ENCODE peak calls at places on chromosome 16, in ten cellular contexts. One of them, this sample, is unnamed.
A peak's percentile ranks its signal among the peaks of the same experiment; 100 is the strongest.

GRCh38 chr16:85328665-85329058 is 216.4 kb upstream of the CIBAR2 start:
- DNase-seq in AG04450: no peak
- DNase-seq in neural progenitor cell: peak; percentile 95
- DNase-seq in gastrocnemius medialis: no peak
- DNase-seq in CD4-positive, alpha-beta T cell: no peak
- DNase-seq in psoas muscle: no peak
- DNase-seq in ovary: no peak
- DNase-seq in fibroblast of lung: no peak
- DNase-seq in lung: no peak
- DNase-seq in IMR-90: no peak
- DNase-seq in this sample: peak; percentile 93

GRCh38 chr16:59192551-59193199 is 458.6 kb upstream of the GOT2 start:
- DNase-seq in AG04450: no peak
- DNase-seq in neural progenitor cell: peak; percentile 63
- DNase-seq in gastrocnemius medialis: no peak
- DNase-seq in CD4-positive, alpha-beta T cell: no peak
- DNase-seq in psoas muscle: no peak
- DNase-seq in ovary: no peak
- DNase-seq in fibroblast of lung: peak; percentile 19
- DNase-seq in lung: no peak
- DNase-seq in IMR-90: peak; percentile 11
- DNase-seq in this sample: peak; percentile 68

GRCh38 chr16:19393226-19394074 is 24.2 kb upstream of the TMC5 start:
- DNase-seq in AG04450: no peak
- DNase-seq in neural progenitor cell: peak; percentile 55
- DNase-seq in gastrocnemius medialis: no peak
- DNase-seq in CD4-positive, alpha-beta T cell: no peak
- DNase-seq in psoas muscle: no peak
- DNase-seq in ovary: no peak
- DNase-seq in fibroblast of lung: peak; percentile 87
- DNase-seq in lung: peak; percentile 71
- DNase-seq in IMR-90: peak; percentile 23
- DNase-seq in this sample: no peak

GRCh38 chr16:12271006-12271405 is 294.5 kb downstream of the SNX29 start:
- DNase-seq in AG04450: no peak
- DNase-seq in neural progenitor cell: peak; percentile 75
- DNase-seq in gastrocnemius medialis: no peak
- DNase-seq in CD4-positive, alpha-beta T cell: no peak
- DNase-seq in psoas muscle: no peak
- DNase-seq in ovary: no peak
- DNase-seq in fibroblast of lung: peak; percentile 48
- DNase-seq in lung: no peak
- DNase-seq in IMR-90: peak; percentile 32
- DNase-seq in this sample: peak; percentile 69

GRCh38 chr16:19578378-19578851 is 22.9 kb downstream of the VPS35L start:
- DNase-seq in AG04450: no peak
- DNase-seq in neural progenitor cell: peak; percentile 32
- DNase-seq in gastrocnemius medialis: no peak
- DNase-seq in CD4-positive, alpha-beta T cell: no peak
- DNase-seq in psoas muscle: no peak
- DNase-seq in ovary: no peak
- DNase-seq in fibroblast of lung: peak; percentile 82
- DNase-seq in lung: no peak
- DNase-seq in IMR-90: no peak
- DNase-seq in this sample: no peak

GRCh38 chr16:11234884-11235702 is 20.9 kb downstream of the SOCS1 start:
- DNase-seq in AG04450: no peak
- DNase-seq in neural progenitor cell: no peak
- DNase-seq in gastrocnemius medialis: no peak
- DNase-seq in CD4-positive, alpha-beta T cell: no peak
- DNase-seq in psoas muscle: no peak
- DNase-seq in ovary: no peak
- DNase-seq in fibroblast of lung: no peak
- DNase-seq in lung: no peak
- DNase-seq in IMR-90: peak; percentile 24
- DNase-seq in this sample: no peak

GRCh38 chr16:74999683-75000480 is 1.1 kb downstream of the ZNRF1 start:
- DNase-seq in AG04450: no peak
- DNase-seq in neural progenitor cell: peak; percentile 58
- DNase-seq in gastrocnemius medialis: peak; percentile 8
- DNase-seq in CD4-positive, alpha-beta T cell: peak; percentile 73
- DNase-seq in psoas muscle: peak; percentile 37
- DNase-seq in ovary: peak; percentile 62
- DNase-seq in fibroblast of lung: peak; percentile 57
- DNase-seq in lung: peak; percentile 49
- DNase-seq in IMR-90: no peak
- DNase-seq in this sample: peak; percentile 76

GRCh38 chr16:64952177-64952576 is 169.7 kb downstream of the CDH11 start:
- DNase-seq in AG04450: peak; percentile 75
- DNase-seq in neural progenitor cell: no peak
- DNase-seq in gastrocnemius medialis: no peak
- DNase-seq in CD4-positive, alpha-beta T cell: no peak
- DNase-seq in psoas muscle: no peak
- DNase-seq in ovary: no peak
- DNase-seq in fibroblast of lung: peak; percentile 94
- DNase-seq in lung: no peak
- DNase-seq in IMR-90: peak; percentile 97
- DNase-seq in this sample: no peak

GRCh38 chr16:89821438-89822187 is 5.2 kb upstream of the FANCA start:
- DNase-seq in AG04450: no peak
- DNase-seq in neural progenitor cell: no peak
- DNase-seq in gastrocnemius medialis: no peak
- DNase-seq in CD4-positive, alpha-beta T cell: no peak
- DNase-seq in psoas muscle: no peak
- DNase-seq in ovary: no peak
- DNase-seq in fibroblast of lung: no peak
- DNase-seq in lung: no peak
- DNase-seq in IMR-90: no peak
- DNase-seq in this sample: no peak

GRCh38 chr16:3548859-3549258 is 28.3 kb downstream of the NLRC3 start:
- DNase-seq in AG04450: no peak
- DNase-seq in neural progenitor cell: no peak
- DNase-seq in gastrocnemius medialis: no peak
- DNase-seq in CD4-positive, alpha-beta T cell: no peak
- DNase-seq in psoas muscle: no peak
- DNase-seq in ovary: no peak
- DNase-seq in fibroblast of lung: no peak
- DNase-seq in lung: no peak
- DNase-seq in IMR-90: no peak
- DNase-seq in this sample: no peak

GRCh38 chr16:67552476-67552875 is 9.8 kb upstream of the CTCF start:
- DNase-seq in AG04450: no peak
- DNase-seq in neural progenitor cell: no peak
- DNase-seq in gastrocnemius medialis: no peak
- DNase-seq in CD4-positive, alpha-beta T cell: no peak
- DNase-seq in psoas muscle: no peak
- DNase-seq in ovary: peak; percentile 56
- DNase-seq in fibroblast of lung: no peak
- DNase-seq in lung: no peak
- DNase-seq in IMR-90: no peak
- DNase-seq in this sample: no peak

GRCh38 chr16:80569440-80570105 is 28.8 kb downstream of the DYNLRB2 start:
- DNase-seq in AG04450: no peak
- DNase-seq in neural progenitor cell: no peak
- DNase-seq in gastrocnemius medialis: no peak
- DNase-seq in CD4-positive, alpha-beta T cell: peak; percentile 57
- DNase-seq in psoas muscle: no peak
- DNase-seq in ovary: no peak
- DNase-seq in fibroblast of lung: peak; percentile 93
- DNase-seq in lung: no peak
- DNase-seq in IMR-90: peak; percentile 46
- DNase-seq in this sample: no peak

GRCh38 chr16:77782694-77783093 is 5.7 kb upstream of the VAT1L start:
- DNase-seq in AG04450: no peak
- DNase-seq in neural progenitor cell: no peak
- DNase-seq in gastrocnemius medialis: no peak
- DNase-seq in CD4-positive, alpha-beta T cell: no peak
- DNase-seq in psoas muscle: no peak
- DNase-seq in ovary: no peak
- DNase-seq in fibroblast of lung: no peak
- DNase-seq in lung: no peak
- DNase-seq in IMR-90: peak; percentile 46
- DNase-seq in this sample: no peak

DNA sequence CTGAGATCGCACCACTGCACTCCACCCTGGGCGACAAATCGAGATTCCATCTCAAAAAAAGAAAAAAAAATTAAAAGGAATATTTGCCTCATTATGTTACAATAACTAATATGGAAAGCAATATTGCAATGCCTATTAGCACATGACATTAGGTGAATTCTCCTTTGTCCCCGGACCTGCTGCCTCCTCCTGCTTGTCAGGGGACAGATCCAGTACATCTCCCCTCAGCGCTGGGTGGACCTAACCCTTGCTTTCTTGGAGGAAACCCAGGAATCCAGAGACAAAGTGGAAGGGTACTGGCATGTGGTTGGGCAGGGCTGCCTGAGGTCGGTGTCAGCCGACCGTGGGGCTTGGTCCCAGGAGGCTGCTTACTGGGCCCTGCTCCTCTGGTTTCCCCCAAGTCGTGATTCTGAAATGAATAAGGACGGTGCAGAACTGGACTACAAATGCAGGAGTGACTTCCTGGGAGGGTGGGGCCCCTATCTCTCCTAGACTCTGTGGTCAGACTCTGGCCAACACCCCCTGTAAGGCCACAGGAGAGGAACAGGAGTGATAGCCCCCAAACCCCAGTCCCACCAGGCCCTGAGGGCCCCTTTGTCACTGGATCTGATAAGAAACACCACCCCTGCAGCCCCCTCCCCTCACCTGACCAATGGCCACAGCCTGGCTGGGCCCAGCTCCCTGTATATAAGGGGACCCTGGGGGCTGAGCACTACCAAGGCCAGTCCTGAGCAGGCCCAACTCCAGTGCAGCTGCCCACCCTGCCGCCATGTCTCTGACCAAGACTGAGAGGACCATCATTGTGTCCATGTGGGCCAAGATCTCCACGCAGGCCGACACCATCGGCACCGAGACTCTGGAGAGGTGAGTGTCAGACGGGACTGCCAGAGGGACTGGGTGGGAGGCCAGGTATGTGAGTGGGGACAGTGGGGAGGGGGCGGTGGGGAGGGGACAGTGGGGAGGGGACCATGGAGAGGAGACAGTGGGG is at the start of gene HBZ:
- DNase-seq in AG04450: no peak
- DNase-seq in neural progenitor cell: no peak
- DNase-seq in gastrocnemius medialis: no peak
- DNase-seq in CD4-positive, alpha-beta T cell: no peak
- DNase-seq in psoas muscle: no peak
- DNase-seq in ovary: no peak
- DNase-seq in fibroblast of lung: no peak
- DNase-seq in lung: no peak
- DNase-seq in IMR-90: no peak
- DNase-seq in this sample: no peak
- H3K27ac ChIP-seq in AG04450: no peak within 1 kb of the TSS
- H3K27ac ChIP-seq in neural progenitor cell: no peak within 1 kb of the TSS
- H3K27ac ChIP-seq in gastrocnemius medialis: no peak within 1 kb of the TSS
- H3K27ac ChIP-seq in CD4-positive, alpha-beta T cell: no peak within 1 kb of the TSS
- H3K27ac ChIP-seq in psoas muscle: no peak within 1 kb of the TSS
- H3K27ac ChIP-seq in ovary: no peak within 1 kb of the TSS
- H3K27ac ChIP-seq in fibroblast of lung: no peak within 1 kb of the TSS
- H3K27ac ChIP-seq in lung: no peak within 1 kb of the TSS
- H3K27ac ChIP-seq in IMR-90: no peak within 1 kb of the TSS
- H3K27ac ChIP-seq in this sample: no peak within 1 kb of the TSS

GRCh38 chr16:6165330-6165984 is 1067.9 kb upstream of the EEF2KMT start:
- DNase-seq in AG04450: no peak
- DNase-seq in neural progenitor cell: peak; percentile 34
- DNase-seq in gastrocnemius medialis: no peak
- DNase-seq in CD4-positive, alpha-beta T cell: no peak
- DNase-seq in psoas muscle: no peak
- DNase-seq in ovary: no peak
- DNase-seq in fibroblast of lung: peak; percentile 14
- DNase-seq in lung: no peak
- DNase-seq in IMR-90: no peak
- DNase-seq in this sample: no peak
- TF ChIP-seq CTCF in AG04450: no peak
- TF ChIP-seq CTCF in neural progenitor cell: peak; percentile 56
- TF ChIP-seq CTCF in gastrocnemius medialis: no peak
- TF ChIP-seq CTCF in CD4-positive, alpha-beta T cell: no peak
- TF ChIP-seq CTCF in psoas muscle: no peak
- TF ChIP-seq CTCF in ovary: no peak
- TF ChIP-seq CTCF in fibroblast of lung: no peak
- TF ChIP-seq CTCF in lung: no peak
- TF ChIP-seq CTCF in IMR-90: no peak
- TF ChIP-seq CTCF in this sample: peak; percentile 60

DNA sequence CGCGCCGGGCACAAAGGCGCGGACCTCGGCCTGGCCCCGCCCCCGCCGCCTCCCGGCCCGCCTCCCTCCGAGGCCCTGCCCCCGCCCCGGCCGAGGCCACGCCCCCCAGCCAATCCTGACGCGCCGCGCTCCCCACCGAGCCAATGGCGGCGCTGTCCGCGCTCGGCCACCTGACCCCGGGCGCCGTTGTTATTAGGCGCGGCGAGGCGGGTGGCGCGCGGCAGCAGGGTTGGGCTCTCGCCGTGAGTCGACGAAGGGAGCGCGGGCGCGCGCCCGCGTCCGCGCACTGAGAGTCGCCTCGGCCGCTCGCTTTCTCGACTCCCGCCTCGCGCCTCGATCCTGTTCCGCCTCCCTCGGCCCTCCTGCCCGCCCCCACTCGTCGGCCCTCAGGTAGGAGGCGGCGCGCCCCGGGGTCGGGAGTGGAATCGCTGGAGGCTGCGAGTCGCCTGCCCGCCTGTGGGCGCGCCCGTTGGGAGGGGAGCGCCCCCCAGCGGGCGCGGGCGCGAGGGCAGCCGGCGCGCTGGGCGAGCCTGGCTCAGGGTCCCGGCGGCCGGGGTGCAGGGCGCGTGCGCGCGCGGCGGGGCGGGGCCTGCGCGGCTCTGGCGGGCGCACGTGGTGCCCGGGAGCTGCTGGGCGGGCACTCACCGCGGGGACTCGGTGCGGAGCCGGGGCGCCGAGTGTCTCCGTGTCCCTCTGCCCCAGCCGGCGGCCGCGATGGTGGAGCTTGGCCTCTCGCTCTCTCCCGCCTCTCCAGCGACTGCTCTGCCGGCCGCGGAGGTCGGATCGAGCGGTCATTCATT is 405 bp upstream of the CBLN1 start:
- DNase-seq in AG04450: no peak
- DNase-seq in neural progenitor cell: peak; percentile 99
- DNase-seq in gastrocnemius medialis: peak; percentile 54
- DNase-seq in CD4-positive, alpha-beta T cell: no peak
- DNase-seq in psoas muscle: peak; percentile 81
- DNase-seq in ovary: no peak
- DNase-seq in fibroblast of lung: peak; percentile 44
- DNase-seq in lung: peak; percentile 82
- DNase-seq in IMR-90: peak; percentile 16
- DNase-seq in this sample: peak; percentile 92
- H3K27ac ChIP-seq in AG04450: no peak overlapping the region
- H3K27ac ChIP-seq in neural progenitor cell: no peak overlapping the region
- H3K27ac ChIP-seq in gastrocnemius medialis: no peak overlapping the region
- H3K27ac ChIP-seq in CD4-positive, alpha-beta T cell: no peak overlapping the region
- H3K27ac ChIP-seq in psoas muscle: no peak overlapping the region
- H3K27ac ChIP-seq in ovary: no peak overlapping the region
- H3K27ac ChIP-seq in fibroblast of lung: no peak overlapping the region
- H3K27ac ChIP-seq in lung: no peak overlapping the region
- H3K27ac ChIP-seq in IMR-90: no peak overlapping the region
- H3K27ac ChIP-seq in this sample: no peak overlapping the region

DNA sequence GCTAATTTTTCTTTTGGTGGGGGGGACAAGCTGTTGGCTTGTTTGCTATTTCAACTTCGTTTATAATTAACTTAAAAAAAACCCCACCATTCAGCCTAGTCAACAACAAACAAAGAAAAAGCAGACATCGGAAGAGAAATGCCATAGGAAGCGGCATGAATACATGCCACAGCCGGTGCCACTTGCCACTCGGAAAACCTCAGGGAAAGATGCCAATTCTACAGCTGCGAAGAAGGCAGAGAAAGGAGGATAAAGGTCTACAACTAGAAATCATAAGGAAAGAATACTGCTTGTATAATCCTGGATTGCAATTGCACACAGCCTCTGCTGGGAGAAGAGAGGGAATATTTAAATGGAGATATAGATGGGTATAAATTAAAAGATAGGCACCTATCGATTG is 254.5 kb upstream of the PMFBP1 start:
- DNase-seq in AG04450: no peak
- DNase-seq in neural progenitor cell: no peak
- DNase-seq in gastrocnemius medialis: no peak
- DNase-seq in CD4-positive, alpha-beta T cell: no peak
- DNase-seq in psoas muscle: no peak
- DNase-seq in ovary: no peak
- DNase-seq in fibroblast of lung: no peak
- DNase-seq in lung: no peak
- DNase-seq in IMR-90: no peak
- DNase-seq in this sample: no peak
- TF ChIP-seq CTCF in AG04450: no peak
- TF ChIP-seq CTCF in neural progenitor cell: no peak
- TF ChIP-seq CTCF in gastrocnemius medialis: no peak
- TF ChIP-seq CTCF in CD4-positive, alpha-beta T cell: no peak
- TF ChIP-seq CTCF in psoas muscle: no peak
- TF ChIP-seq CTCF in ovary: no peak
- TF ChIP-seq CTCF in fibroblast of lung: no peak
- TF ChIP-seq CTCF in lung: no peak
- TF ChIP-seq CTCF in IMR-90: no peak
- TF ChIP-seq CTCF in this sample: no peak

This sample was measured in H9.